ENCODE peak calls at places on chromosomes 3 and 15, in nine cellular contexts. U is adrenal gland, F is dorsolateral prefrontal cortex, B is pancreas, M is HepG2, Y is testis, N is substantia nigra, A is right cardiac atrium, S is left ventricle myocardium inferior. L is an unnamed sample.

GRCh38 chr15:81001180-81002003 is 669 bp downstream of the TLNRD1 start:
- DNase-seq in U (peak), F (no peak), B (peak), M (no peak), Y (peak), N (peak), A (peak), S (peak), L (peak)

GRCh38 chr3:128584412-128585020 is 66.1 kb downstream of the RPN1 start:
- DNase-seq in U (peak), F (peak), B (peak), M (peak), Y (peak), N (peak), A (peak), S (peak), L (peak)

GRCh38 chr3:51998774-51999173 is 3.1 kb upstream of the RPL29 start:
- DNase-seq in U (no peak), F (no peak), B (no peak), M (no peak), Y (no peak), N (no peak), A (no peak), S (no peak), L (no peak)

GRCh38 chr15:31037731-31038477 is 46.5 kb upstream of the MTMR10 start:
- DNase-seq in U (no peak), F (no peak), B (no peak), M (no peak), Y (no peak), N (no peak), A (no peak), S (no peak), L (no peak)

GRCh38 chr15:84929795-84930371 is 45.4 kb downstream of the SLC28A1 start:
- DNase-seq in U (peak), F (no peak), B (peak), M (peak), Y (no peak), N (no peak), A (no peak), S (no peak), L (no peak)

GRCh38 chr15:93987068-93987467 is 244.3 kb upstream of the MCTP2 start:
- DNase-seq in U (no peak), F (no peak), B (no peak), M (no peak), Y (no peak), N (no peak), A (no peak), S (no peak), L (no peak)

GRCh38 chr15:59549826-59550225 is 61.8 kb upstream of the GCNT3 start:
- DNase-seq in U (no peak), F (no peak), B (no peak), M (no peak), Y (no peak), N (no peak), A (no peak), S (no peak), L (no peak)

GRCh38 chr15:101657968-101658784 is 6.0 kb upstream of the TM2D3 start:
- DNase-seq in U (no peak), F (no peak), B (no peak), M (no peak), Y (no peak), N (peak), A (peak), S (peak), L (peak)

GRCh38 chr3:39064646-39065045 is 12.8 kb downstream of the WDR48 start:
- DNase-seq in U (no peak), F (no peak), B (no peak), M (no peak), Y (no peak), N (no peak), A (no peak), S (no peak), L (no peak)

GRCh38 chr3:47020311-47020710 is 40.8 kb downstream of the NBEAL2 start:
- DNase-seq in U (no peak), F (no peak), B (no peak), M (no peak), Y (no peak), N (no peak), A (no peak), S (no peak), L (no peak)

GRCh38 chr3:47024932-47025331 is 45.5 kb downstream of the NBEAL2 start:
- DNase-seq in U (no peak), F (no peak), B (no peak), M (no peak), Y (no peak), N (no peak), A (no peak), S (no peak), L (no peak)

GRCh38 chr3:47018269-47018611 is 38.8 kb downstream of the NBEAL2 start:
- DNase-seq in U (no peak), F (no peak), B (no peak), M (peak), Y (no peak), N (no peak), A (no peak), S (no peak), L (no peak)

GRCh38 chr3:47019201-47019600 is 39.7 kb downstream of the NBEAL2 start:
- DNase-seq in U (no peak), F (no peak), B (no peak), M (no peak), Y (no peak), N (no peak), A (no peak), S (no peak), L (no peak)

GRCh38 chr3:47022540-47023161 is 43.2 kb downstream of the NBEAL2 start:
- DNase-seq in U (peak), F (peak), B (no peak), M (no peak), Y (no peak), N (peak), A (peak), S (no peak), L (no peak)
- H3K27ac ChIP-seq in U (no peak), F (no peak), B (peak), M (no peak), Y (no peak), N (no peak), A (peak), S (peak), L (peak)

DNA sequence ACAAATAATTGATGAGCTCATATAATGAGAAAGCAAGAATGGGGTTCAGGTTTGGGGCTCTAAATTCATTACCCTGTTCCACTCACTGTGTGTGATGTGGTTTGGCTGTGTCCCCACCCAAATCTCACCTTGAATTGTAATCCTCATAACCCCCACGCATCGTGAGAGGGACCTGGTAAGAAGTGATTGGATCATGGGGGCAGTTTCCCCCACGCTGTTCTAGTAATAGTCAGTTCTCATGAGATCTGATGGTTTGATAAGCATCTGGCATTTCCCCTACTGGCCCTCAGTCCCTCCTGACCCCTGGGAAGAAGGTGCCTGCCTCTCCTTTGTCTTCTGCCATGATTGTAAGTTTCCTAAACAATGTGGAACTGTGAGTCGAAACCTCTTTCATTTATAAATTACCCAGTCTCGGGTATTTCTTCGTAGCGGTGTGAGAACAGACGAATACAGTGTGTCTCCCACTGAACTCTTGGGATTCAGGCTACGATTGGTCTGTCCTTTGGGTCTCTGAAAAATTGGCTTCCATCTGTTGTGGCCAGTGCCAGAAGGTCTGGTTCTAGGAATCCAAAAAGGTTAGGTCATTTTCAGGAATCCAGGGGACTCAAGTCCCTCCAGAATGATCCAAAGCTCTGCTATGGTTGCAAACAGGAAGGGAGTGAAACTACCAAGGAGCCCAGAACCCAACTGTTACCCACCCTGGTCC is 87.7 kb downstream of the XXYLT1 start:
- DNase-seq in U (no peak), F (no peak), B (no peak), M (no peak), Y (no peak), N (no peak), A (no peak), S (no peak), L (no peak)
- H3K27ac ChIP-seq in U (no peak), F (no peak), B (no peak), M (no peak), Y (no peak), N (no peak), A (peak), S (peak), L (peak)

DNA sequence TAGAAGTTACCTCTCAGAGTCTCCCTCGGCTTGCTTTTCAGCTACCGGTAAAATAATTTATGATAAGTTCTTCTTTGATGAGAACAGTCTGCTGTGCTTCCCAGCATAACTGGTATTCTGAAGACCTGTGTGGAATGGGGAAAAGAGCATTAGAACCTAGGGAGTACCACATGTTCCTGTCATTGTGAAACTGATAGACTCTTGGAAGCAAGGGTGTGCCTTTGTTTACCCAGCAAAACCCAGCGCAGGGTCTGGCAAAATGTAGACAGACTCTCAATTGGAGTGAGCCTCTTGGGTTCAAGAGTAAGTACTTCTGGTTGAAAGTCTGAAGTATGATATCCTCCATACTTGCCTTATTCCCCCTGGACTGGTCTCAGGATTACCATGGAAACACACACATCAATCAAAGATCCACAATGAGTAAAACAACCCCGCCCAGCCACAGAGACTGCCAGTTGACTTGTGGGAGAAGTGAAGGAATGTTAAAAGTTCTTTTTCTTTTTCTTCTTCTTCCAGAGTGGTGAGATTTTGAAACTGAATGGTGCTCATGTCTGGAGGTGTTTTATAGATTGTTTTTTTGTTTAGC is 652.4 kb upstream of the NAALADL2 start:
- DNase-seq in U (no peak), F (no peak), B (no peak), M (no peak), Y (no peak), N (no peak), A (no peak), S (no peak), L (no peak)
- H3K27ac ChIP-seq in U (no peak), F (no peak), B (no peak), M (no peak), Y (no peak), N (no peak), A (no peak), S (no peak), L (no peak)

GRCh38 chr15:90188914-90189748 is 12.0 kb upstream of the SEMA4B start:
- DNase-seq in U (no peak), F (no peak), B (no peak), M (no peak), Y (no peak), N (no peak), A (no peak), S (no peak), L (no peak)

GRCh38 chr15:90187257-90187868 is 13.8 kb upstream of the SEMA4B start:
- DNase-seq in U (no peak), F (no peak), B (no peak), M (no peak), Y (peak), N (no peak), A (peak), S (no peak), L (no peak)

GRCh38 chr15:90181781-90182180 is 19.3 kb upstream of the SEMA4B start:
- DNase-seq in U (no peak), F (no peak), B (no peak), M (no peak), Y (no peak), N (no peak), A (peak), S (no peak), L (no peak)

GRCh38 chr15:90184119-90184785 is 16.9 kb upstream of the SEMA4B start:
- DNase-seq in U (peak), F (no peak), B (peak), M (peak), Y (peak), N (peak), A (peak), S (peak), L (peak)

GRCh38 chr15:90184786-90185704 is 16.1 kb upstream of the SEMA4B start:
- DNase-seq in U (peak), F (peak), B (peak), M (peak), Y (peak), N (peak), A (peak), S (peak), L (peak)
- H3K27ac ChIP-seq in U (peak), F (peak), B (peak), M (no peak), Y (peak), N (peak), A (peak), S (peak), L (peak)

GRCh38 chr3:15757824-15758223 is 40.0 kb downstream of the ANKRD28 start:
- DNase-seq in U (no peak), F (no peak), B (no peak), M (no peak), Y (no peak), N (no peak), A (no peak), S (no peak), L (no peak)
- H3K27ac ChIP-seq in U (no peak), F (no peak), B (no peak), M (no peak), Y (no peak), N (no peak), A (no peak), S (no peak), L (no peak)